ENCODE peak calls at places on chromosomes 6 and 20, in nine cellular contexts. G, N, H, V, J, Z, C, P and W are unnamed samples.

GRCh38 chr20:46118481-46119020 is 437 bp downstream of the CD40 start:
- DNase-seq in G (no peak), N (no peak), H (no peak), V (no peak), J (no peak), Z (peak), C (peak), P (no peak), W (no peak)

GRCh38 chr6:43076928-43077809 is 1.1 kb downstream of the PTK7 start:
- DNase-seq in G (no peak), N (no peak), H (peak), V (no peak), J (peak), Z (no peak), C (no peak), P (no peak), W (peak)

GRCh38 chr6:129140571-129140970 is 257.6 kb downstream of the LAMA2 start:
- DNase-seq in G (peak), N (peak), H (no peak), V (no peak), J (peak), Z (no peak), C (no peak), P (peak), W (no peak)

GRCh38 chr6:149840345-149841075 is 23.6 kb downstream of the LRP11 start:
- DNase-seq in G (peak), N (peak), H (peak), V (no peak), J (peak), Z (peak), C (peak), P (peak), W (peak)

GRCh38 chr20:61639200-61639599 is 387.1 kb downstream of the CDH4 start:
- DNase-seq in G (peak), N (no peak), H (peak), V (no peak), J (peak), Z (no peak), C (no peak), P (no peak), W (peak)

GRCh38 chr6:45002390-45002789 is 325.7 kb upstream of the RUNX2 start:
- DNase-seq in G (no peak), N (no peak), H (no peak), V (no peak), J (peak), Z (no peak), C (no peak), P (no peak), W (peak)

GRCh38 chr20:51565741-51566140 is 23.2 kb upstream of the NFATC2 start:
- DNase-seq in G (peak), N (no peak), H (peak), V (no peak), J (peak), Z (no peak), C (no peak), P (no peak), W (no peak)

GRCh38 chr6:138088307-138088744 is 18.9 kb downstream of the PERP start:
- DNase-seq in G (peak), N (no peak), H (peak), V (peak), J (peak), Z (no peak), C (no peak), P (peak), W (peak)

GRCh38 chr20:45085289-45085688 is 15.6 kb downstream of the KCNS1 start:
- DNase-seq in G (no peak), N (no peak), H (no peak), V (no peak), J (no peak), Z (no peak), C (no peak), P (no peak), W (no peak)

GRCh38 chr6:133991096-133991593 is 38.1 kb downstream of the TBPL1 start:
- DNase-seq in G (peak), N (no peak), H (peak), V (peak), J (peak), Z (no peak), C (no peak), P (peak), W (no peak)

GRCh38 chr20:58611236-58612020 is 39.7 kb upstream of the STX16 start:
- DNase-seq in G (no peak), N (peak), H (no peak), V (no peak), J (no peak), Z (peak), C (no peak), P (no peak), W (peak)

GRCh38 chr6:105250523-105250922 is 70.7 kb upstream of the POPDC3 start:
- DNase-seq in G (no peak), N (no peak), H (peak), V (no peak), J (peak), Z (no peak), C (no peak), P (no peak), W (peak)

GRCh38 chr20:20603339-20603990 is 109.0 kb downstream of the RALGAPA2 start:
- DNase-seq in G (no peak), N (no peak), H (no peak), V (peak), J (no peak), Z (no peak), C (no peak), P (no peak), W (peak)

GRCh38 chr6:38319259-38320255 is 320.2 kb downstream of the BTBD9 start:
- DNase-seq in G (peak), N (no peak), H (no peak), V (no peak), J (no peak), Z (no peak), C (no peak), P (no peak), W (peak)

GRCh38 chr6:53862517-53863457 is 68.0 kb downstream of the LRRC1 start:
- DNase-seq in G (peak), N (peak), H (peak), V (no peak), J (peak), Z (no peak), C (no peak), P (peak), W (peak)

GRCh38 chr20:22385602-22386299 is 198.6 kb downstream of the FOXA2 start:
- DNase-seq in G (peak), N (no peak), H (no peak), V (no peak), J (no peak), Z (no peak), C (no peak), P (no peak), W (peak)
- TF ChIP-seq CTCF in G (peak), N (peak), H (no peak), V (no peak), J (no peak), Z (no peak), C (no peak), P (no peak), W (peak)

DNA sequence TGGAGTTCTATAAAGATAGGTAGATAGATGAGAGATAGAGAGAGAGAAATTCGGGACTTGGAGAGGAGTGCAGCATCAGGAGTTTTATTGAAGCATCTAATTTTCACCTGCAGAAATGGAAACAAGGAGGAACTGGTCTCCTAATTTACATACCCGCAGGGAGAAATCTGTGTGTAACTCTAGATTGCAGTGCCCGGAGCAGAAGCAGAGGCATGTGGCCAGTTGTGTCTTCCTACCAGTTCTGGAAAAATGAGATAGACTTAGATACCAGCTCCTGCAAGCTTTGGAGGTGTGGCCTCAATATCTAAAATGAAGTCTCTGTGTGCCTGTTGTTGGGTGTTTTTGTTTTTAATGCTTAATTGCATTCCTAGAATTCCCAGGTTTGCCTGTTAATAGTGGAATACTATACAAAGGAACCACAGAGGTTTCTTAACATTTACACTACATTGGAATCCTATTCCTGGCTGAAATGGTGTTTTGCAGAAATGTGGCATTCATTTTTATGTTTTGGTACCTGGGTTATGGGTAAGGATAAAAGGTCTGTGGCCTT is 57.4 kb downstream of the DTD1 start:
- DNase-seq in G (no peak), N (no peak), H (no peak), V (no peak), J (peak), Z (no peak), C (no peak), P (no peak), W (no peak)
- H3K4me3 ChIP-seq in G (no peak), N (no peak), H (no peak), V (no peak), J (no peak), Z (no peak), C (no peak), P (no peak), W (no peak)

GRCh38 chr20:8342401-8342800 is 210.3 kb downstream of the PLCB1 start:
- DNase-seq in G (no peak), N (no peak), H (no peak), V (no peak), J (no peak), Z (no peak), C (no peak), P (no peak), W (no peak)

GRCh38 chr20:8344106-8344505 is 212.0 kb downstream of the PLCB1 start:
- DNase-seq in G (no peak), N (no peak), H (no peak), V (no peak), J (no peak), Z (no peak), C (no peak), P (no peak), W (no peak)

DNA sequence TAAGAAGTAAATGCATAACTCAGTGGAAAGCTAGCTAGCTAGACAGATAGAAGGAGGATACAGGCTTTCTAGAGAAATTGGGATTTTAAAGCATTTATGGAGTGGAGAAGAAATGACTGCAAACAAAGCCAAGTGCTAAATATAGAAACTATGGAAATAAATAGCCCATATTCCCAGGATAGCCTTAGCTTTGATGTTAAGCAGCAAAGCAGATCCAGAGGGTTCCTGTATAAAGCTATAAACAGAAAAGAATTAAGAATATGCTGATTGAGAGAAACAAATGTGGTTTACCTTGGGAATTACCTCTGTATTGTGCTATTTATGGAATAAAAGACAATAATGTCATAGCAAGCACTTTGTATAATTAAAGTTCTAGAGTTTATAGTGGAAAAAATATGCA is 214.8 kb downstream of the PLCB1 start:
- DNase-seq in G (no peak), N (no peak), H (no peak), V (no peak), J (no peak), Z (no peak), C (no peak), P (no peak), W (no peak)
- TF ChIP-seq CTCF in G (no peak), N (no peak), H (no peak), V (no peak), J (no peak), Z (no peak), C (no peak), P (no peak), W (no peak)

DNA sequence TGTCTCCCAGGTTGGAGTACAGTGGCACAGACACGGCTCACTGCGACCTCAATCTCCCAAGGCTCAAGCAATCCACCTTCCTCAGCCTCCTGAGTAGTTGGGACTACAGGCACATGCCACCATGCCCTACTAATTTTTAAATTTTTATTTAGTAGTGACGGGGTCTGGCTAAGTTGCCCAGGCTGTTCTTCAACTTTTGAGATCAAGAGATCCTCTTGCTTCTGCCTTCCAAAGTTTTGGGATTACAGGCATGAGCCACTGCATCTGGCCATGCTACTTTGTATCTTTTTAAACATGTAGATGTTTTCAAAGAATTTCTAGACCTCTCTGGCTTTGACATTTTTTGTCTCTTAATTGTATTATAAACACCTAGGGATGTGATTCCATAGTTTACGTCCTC is 1.4 kb downstream of the ADAT2 start:
- DNase-seq in G (no peak), N (no peak), H (no peak), V (no peak), J (no peak), Z (no peak), C (no peak), P (no peak), W (no peak)
- H3K4me3 ChIP-seq in G (no peak), N (peak), H (peak), V (peak), J (peak), Z (peak), C (peak), P (peak), W (peak)

GRCh38 chr20:13684566-13685222 is 46.0 kb upstream of the TASP1 start:
- DNase-seq in G (no peak), N (no peak), H (no peak), V (peak), J (peak), Z (no peak), C (no peak), P (no peak), W (peak)

GRCh38 chr20:13685623-13686022 is 46.9 kb upstream of the TASP1 start:
- DNase-seq in G (no peak), N (no peak), H (no peak), V (no peak), J (no peak), Z (no peak), C (no peak), P (no peak), W (no peak)

GRCh38 chr20:13683833-13684232 is 45.1 kb upstream of the TASP1 start:
- DNase-seq in G (no peak), N (no peak), H (no peak), V (no peak), J (no peak), Z (no peak), C (no peak), P (no peak), W (no peak)

GRCh38 chr20:13677241-13677640 is 38.5 kb upstream of the TASP1 start:
- DNase-seq in G (no peak), N (no peak), H (no peak), V (no peak), J (no peak), Z (no peak), C (no peak), P (no peak), W (no peak)

GRCh38 chr20:13681248-13682125 is 42.8 kb upstream of the TASP1 start:
- DNase-seq in G (no peak), N (no peak), H (no peak), V (no peak), J (no peak), Z (no peak), C (no peak), P (no peak), W (peak)
- TF ChIP-seq CTCF in G (no peak), N (no peak), H (no peak), V (no peak), J (no peak), Z (no peak), C (no peak), P (no peak), W (no peak)

GRCh38 chr20:15036938-15037337 is 699.5 kb upstream of the FLRT3 start:
- DNase-seq in G (peak), N (no peak), H (no peak), V (no peak), J (no peak), Z (no peak), C (no peak), P (no peak), W (no peak)
- H3K4me3 ChIP-seq in G (no peak), N (no peak), H (no peak), V (no peak), J (no peak), Z (no peak), C (no peak), P (no peak), W (no peak)

GRCh38 chr6:57172136-57173055 is at the start of gene BAG2:
- DNase-seq in G (peak), N (peak), H (peak), V (peak), J (peak), Z (peak), C (peak), P (peak), W (peak)
- TF ChIP-seq CTCF in G (peak), N (no peak), H (no peak), V (no peak), J (no peak), Z (peak), C (peak), P (peak), W (peak)

GRCh38 chr6:16276991-16277981 is 38.9 kb downstream of the GMPR start:
- DNase-seq in G (peak), N (peak), H (peak), V (peak), J (peak), Z (peak), C (peak), P (peak), W (peak)
- H3K4me3 ChIP-seq in G (no peak), N (no peak), H (peak), V (no peak), J (no peak), Z (peak), C (peak), P (no peak), W (no peak)